ENCODE peak calls at places on chromosome 6, in six cellular contexts. One of them, this sample, is unnamed.

GRCh38 chr6:128882560-128882959 is 378 bp upstream of the LAMA2 start:
- DNase-seq in amniotic stem cell: no peak
- DNase-seq in activated CD8-positive, alpha-beta memory T cell treated with anti-CD3 and anti-CD28 coated beads for 48 hours: no peak
- DNase-seq in HS-5: no peak
- DNase-seq in right lobe of liver: no peak
- DNase-seq in tibial artery: no peak
- DNase-seq in this sample: peak; percentile 18

GRCh38 chr6:163956571-163957407 is 542.3 kb downstream of the QKI start:
- DNase-seq in amniotic stem cell: peak; percentile 40
- DNase-seq in activated CD8-positive, alpha-beta memory T cell treated with anti-CD3 and anti-CD28 coated beads for 48 hours: peak; percentile 17
- DNase-seq in HS-5: peak; percentile 42
- DNase-seq in right lobe of liver: peak; percentile 77
- DNase-seq in tibial artery: peak; percentile 83
- DNase-seq in this sample: peak; percentile 87

GRCh38 chr6:73691512-73691911 is 4.5 kb upstream of the CD109 start:
- DNase-seq in amniotic stem cell: no peak
- DNase-seq in activated CD8-positive, alpha-beta memory T cell treated with anti-CD3 and anti-CD28 coated beads for 48 hours: no peak
- DNase-seq in HS-5: no peak
- DNase-seq in right lobe of liver: no peak
- DNase-seq in tibial artery: no peak
- DNase-seq in this sample: no peak

GRCh38 chr6:39041072-39041471 is 7.5 kb upstream of the GLP1R start:
- DNase-seq in amniotic stem cell: no peak
- DNase-seq in activated CD8-positive, alpha-beta memory T cell treated with anti-CD3 and anti-CD28 coated beads for 48 hours: no peak
- DNase-seq in HS-5: no peak
- DNase-seq in right lobe of liver: no peak
- DNase-seq in tibial artery: no peak
- DNase-seq in this sample: no peak

GRCh38 chr6:56642366-56643261 is at the start of gene DST:
- DNase-seq in amniotic stem cell: peak; percentile 89
- DNase-seq in activated CD8-positive, alpha-beta memory T cell treated with anti-CD3 and anti-CD28 coated beads for 48 hours: no peak
- DNase-seq in HS-5: peak; percentile 93
- DNase-seq in right lobe of liver: no peak
- DNase-seq in tibial artery: peak; percentile 45
- DNase-seq in this sample: peak; percentile 85

GRCh38 chr6:146009338-146009737 is 19.5 kb upstream of the GRM1 start:
- DNase-seq in amniotic stem cell: no peak
- DNase-seq in activated CD8-positive, alpha-beta memory T cell treated with anti-CD3 and anti-CD28 coated beads for 48 hours: no peak
- DNase-seq in HS-5: no peak
- DNase-seq in right lobe of liver: no peak
- DNase-seq in tibial artery: no peak
- DNase-seq in this sample: no peak

GRCh38 chr6:165987483-165988305 is 180.0 kb downstream of the TBXT start:
- DNase-seq in amniotic stem cell: no peak
- DNase-seq in activated CD8-positive, alpha-beta memory T cell treated with anti-CD3 and anti-CD28 coated beads for 48 hours: no peak
- DNase-seq in HS-5: no peak
- DNase-seq in right lobe of liver: no peak
- DNase-seq in tibial artery: peak; percentile 51
- DNase-seq in this sample: peak; percentile 91

GRCh38 chr6:6699741-6700367 is 111.3 kb downstream of the LY86 start:
- DNase-seq in amniotic stem cell: peak; percentile 44
- DNase-seq in activated CD8-positive, alpha-beta memory T cell treated with anti-CD3 and anti-CD28 coated beads for 48 hours: no peak
- DNase-seq in HS-5: no peak
- DNase-seq in right lobe of liver: peak; percentile 53
- DNase-seq in tibial artery: peak; percentile 71
- DNase-seq in this sample: peak; percentile 92

GRCh38 chr6:164216368-164216767 is 801.9 kb downstream of the QKI start:
- DNase-seq in amniotic stem cell: no peak
- DNase-seq in activated CD8-positive, alpha-beta memory T cell treated with anti-CD3 and anti-CD28 coated beads for 48 hours: no peak
- DNase-seq in HS-5: no peak
- DNase-seq in right lobe of liver: no peak
- DNase-seq in tibial artery: no peak
- DNase-seq in this sample: no peak

GRCh38 chr6:159826968-159827647 is 27.0 kb downstream of the PNLDC1 start:
- DNase-seq in amniotic stem cell: no peak
- DNase-seq in activated CD8-positive, alpha-beta memory T cell treated with anti-CD3 and anti-CD28 coated beads for 48 hours: no peak
- DNase-seq in HS-5: no peak
- DNase-seq in right lobe of liver: no peak
- DNase-seq in tibial artery: no peak
- DNase-seq in this sample: no peak

GRCh38 chr6:89048985-89049384 is 31.6 kb upstream of the PNRC1 start:
- DNase-seq in amniotic stem cell: no peak
- DNase-seq in activated CD8-positive, alpha-beta memory T cell treated with anti-CD3 and anti-CD28 coated beads for 48 hours: no peak
- DNase-seq in HS-5: peak; percentile 20
- DNase-seq in right lobe of liver: no peak
- DNase-seq in tibial artery: no peak
- DNase-seq in this sample: no peak

GRCh38 chr6:63307581-63308246 is 12.1 kb downstream of the LGSN start:
- DNase-seq in amniotic stem cell: peak; percentile 2
- DNase-seq in activated CD8-positive, alpha-beta memory T cell treated with anti-CD3 and anti-CD28 coated beads for 48 hours: no peak
- DNase-seq in HS-5: peak; percentile 19
- DNase-seq in right lobe of liver: no peak
- DNase-seq in tibial artery: no peak
- DNase-seq in this sample: peak; percentile 62

GRCh38 chr6:97038437-97038836 is 113.9 kb downstream of the KLHL32 start:
- DNase-seq in amniotic stem cell: no peak
- DNase-seq in activated CD8-positive, alpha-beta memory T cell treated with anti-CD3 and anti-CD28 coated beads for 48 hours: no peak
- DNase-seq in HS-5: no peak
- DNase-seq in right lobe of liver: no peak
- DNase-seq in tibial artery: no peak
- DNase-seq in this sample: no peak

GRCh38 chr6:117495873-117496272 is 13.4 kb downstream of the DCBLD1 start:
- DNase-seq in amniotic stem cell: no peak
- DNase-seq in activated CD8-positive, alpha-beta memory T cell treated with anti-CD3 and anti-CD28 coated beads for 48 hours: no peak
- DNase-seq in HS-5: no peak
- DNase-seq in right lobe of liver: no peak
- DNase-seq in tibial artery: no peak
- DNase-seq in this sample: no peak

GRCh38 chr6:39217177-39217864 is 12.0 kb downstream of the KCNK5 start:
- DNase-seq in amniotic stem cell: no peak
- DNase-seq in activated CD8-positive, alpha-beta memory T cell treated with anti-CD3 and anti-CD28 coated beads for 48 hours: no peak
- DNase-seq in HS-5: no peak
- DNase-seq in right lobe of liver: no peak
- DNase-seq in tibial artery: no peak
- DNase-seq in this sample: no peak

GRCh38 chr6:108380876-108381275 is 86.0 kb downstream of the AFG1L start:
- DNase-seq in amniotic stem cell: no peak
- DNase-seq in activated CD8-positive, alpha-beta memory T cell treated with anti-CD3 and anti-CD28 coated beads for 48 hours: no peak
- DNase-seq in HS-5: no peak
- DNase-seq in right lobe of liver: no peak
- DNase-seq in tibial artery: no peak
- DNase-seq in this sample: no peak

GRCh38 chr6:105345506-105345905 is 57.4 kb downstream of the PREP start:
- DNase-seq in amniotic stem cell: no peak
- DNase-seq in activated CD8-positive, alpha-beta memory T cell treated with anti-CD3 and anti-CD28 coated beads for 48 hours: no peak
- DNase-seq in HS-5: no peak
- DNase-seq in right lobe of liver: no peak
- DNase-seq in tibial artery: no peak
- DNase-seq in this sample: no peak